ENCODE peak calls at places on chromosomes 3 and 15, in eight cellular contexts. Y, T, M, C, A, B, N and K are unnamed samples.

GRCh38 chr15:34437687-34438086 is at the start of gene GOLGA8A:
- DNase-seq in B (peak; percentile 60), M (peak; percentile 4), T (peak; percentile 76), A (peak; percentile 84), N (peak; percentile 84), Y (peak; percentile 55), C (peak; percentile 66), K (peak; percentile 85)

GRCh38 chr3:4523710-4524422 is 30.7 kb downstream of the ITPR1 start:
- DNase-seq in M (no peak), A (no peak), Y (no peak), T (no peak), N (no peak), C (no peak), B (no peak), K (no peak)

GRCh38 chr15:31484986-31485385 is 158.4 kb downstream of the KLF13 start:
- DNase-seq in A (no peak), Y (no peak), N (no peak), C (no peak), B (no peak), T (no peak), M (no peak), K (no peak)

GRCh38 chr3:80750637-80751036 is 982.8 kb upstream of the ROBO1 start:
- DNase-seq in C (no peak), N (no peak), B (no peak), M (no peak), Y (no peak), A (no peak), T (no peak), K (no peak)

GRCh38 chr3:125186800-125187598 is 25.5 kb downstream of the SLC12A8 start:
- DNase-seq in M (no peak), T (no peak), Y (no peak), A (no peak), N (no peak), B (no peak), C (no peak), K (no peak)

GRCh38 chr15:40100947-40101905 is 7.5 kb downstream of the BMF start:
- DNase-seq in B (no peak), T (no peak), M (no peak), C (no peak), N (no peak), Y (no peak), A (no peak), K (no peak)

GRCh38 chr3:187210555-187211327 is 13.5 kb downstream of the RTP1 start:
- DNase-seq in A (no peak), C (no peak), T (no peak), N (no peak), M (no peak), Y (no peak), B (no peak), K (no peak)

GRCh38 chr3:105722943-105723556 is 145.8 kb downstream of the CBLB start:
- DNase-seq in T (no peak), Y (peak; percentile 26), C (no peak), M (no peak), B (no peak), A (no peak), N (no peak), K (no peak)

GRCh38 chr3:128709506-128710210 is 16.3 kb upstream of the RAB7A start:
- DNase-seq in N (no peak), A (no peak), T (no peak), M (no peak), Y (no peak), B (no peak), C (no peak), K (no peak)

GRCh38 chr15:28885630-28886430 is at the start of gene APBA2:
- DNase-seq in B (no peak), M (peak; percentile 18), Y (no peak), T (peak; percentile 27), C (peak; percentile 23), N (peak; percentile 46), A (peak; percentile 61), K (no peak)

GRCh38 chr3:138187296-138188012 is at the start of gene ARMC8:
- DNase-seq in N (peak; percentile 49), B (peak; percentile 56), M (peak; percentile 43), T (no peak), A (no peak), Y (peak; percentile 95), C (peak; percentile 97), K (no peak)

GRCh38 chr15:65264877-65265430 is 21.7 kb downstream of the PARP16 start:
- DNase-seq in B (no peak), M (no peak), T (no peak), Y (no peak), C (no peak), A (no peak), N (no peak), K (no peak)

GRCh38 chr3:127216415-127217261 is 23.7 kb downstream of the PRR23E start:
- DNase-seq in C (no peak), A (no peak), N (no peak), T (no peak), Y (no peak), M (no peak), B (no peak), K (no peak)

GRCh38 chr3:64971584-64971983 is 283.8 kb upstream of the ADAMTS9 start:
- DNase-seq in C (no peak), Y (no peak), T (no peak), B (no peak), N (no peak), M (peak; percentile 38), A (no peak), K (no peak)

GRCh38 chr15:49418811-49419210 is 4.2 kb upstream of the FGF7 start:
- DNase-seq in A (no peak), C (no peak), N (no peak), Y (no peak), M (no peak), T (no peak), B (no peak), K (no peak)